ENCODE peak calls at places on chromosomes 13 and 19, in ten cellular contexts. One of them, this sample, is unnamed.
A peak's percentile ranks its signal among the peaks of the same experiment; 100 is the strongest.

GRCh38 chr13:51233117-51233826 is 11.1 kb downstream of the FAM124A start:
- DNase-seq in GM23338: no peak
- DNase-seq in progenitor cell of endocrine pancreas: no peak
- DNase-seq in AG04450: no peak
- DNase-seq in astrocyte of the hippocampus: no peak
- DNase-seq in Right ventricle myocardium superior: no peak
- DNase-seq in CD4-positive, alpha-beta T cell: no peak
- DNase-seq in DMS153: no peak
- DNase-seq in M059J: no peak
- DNase-seq in AG08396: no peak
- DNase-seq in this sample: no peak

GRCh38 chr19:42965204-42965603 is 28.2 kb upstream of the PSG7 start:
- DNase-seq in GM23338: no peak
- DNase-seq in progenitor cell of endocrine pancreas: no peak
- DNase-seq in AG04450: peak; percentile 30
- DNase-seq in astrocyte of the hippocampus: peak; percentile 54
- DNase-seq in Right ventricle myocardium superior: no peak
- DNase-seq in CD4-positive, alpha-beta T cell: no peak
- DNase-seq in DMS153: no peak
- DNase-seq in M059J: peak; percentile 91
- DNase-seq in AG08396: peak; percentile 34
- DNase-seq in this sample: no peak

GRCh38 chr19:37413243-37414084 is 42.6 kb downstream of the ZNF527 start:
- DNase-seq in GM23338: no peak
- DNase-seq in progenitor cell of endocrine pancreas: no peak
- DNase-seq in AG04450: no peak
- DNase-seq in astrocyte of the hippocampus: peak; percentile 5
- DNase-seq in Right ventricle myocardium superior: no peak
- DNase-seq in CD4-positive, alpha-beta T cell: no peak
- DNase-seq in DMS153: no peak
- DNase-seq in M059J: no peak
- DNase-seq in AG08396: no peak
- DNase-seq in this sample: no peak

GRCh38 chr13:60226507-60226906 is 62.8 kb upstream of the DIAPH3 start:
- DNase-seq in GM23338: peak; percentile 51
- DNase-seq in progenitor cell of endocrine pancreas: no peak
- DNase-seq in AG04450: peak; percentile 8
- DNase-seq in astrocyte of the hippocampus: peak; percentile 19
- DNase-seq in Right ventricle myocardium superior: no peak
- DNase-seq in CD4-positive, alpha-beta T cell: no peak
- DNase-seq in DMS153: peak; percentile 4
- DNase-seq in M059J: peak; percentile 25
- DNase-seq in AG08396: peak; percentile 34
- DNase-seq in this sample: peak; percentile 30

GRCh38 chr13:75399168-75399878 is 82.6 kb downstream of the TBC1D4 start:
- DNase-seq in GM23338: no peak
- DNase-seq in progenitor cell of endocrine pancreas: no peak
- DNase-seq in AG04450: no peak
- DNase-seq in astrocyte of the hippocampus: peak; percentile 83
- DNase-seq in Right ventricle myocardium superior: no peak
- DNase-seq in CD4-positive, alpha-beta T cell: no peak
- DNase-seq in DMS153: no peak
- DNase-seq in M059J: peak; percentile 92
- DNase-seq in AG08396: no peak
- DNase-seq in this sample: no peak

GRCh38 chr13:102781591-102781990 is 8.0 kb upstream of the TEX30 start:
- DNase-seq in GM23338: no peak
- DNase-seq in progenitor cell of endocrine pancreas: no peak
- DNase-seq in AG04450: no peak
- DNase-seq in astrocyte of the hippocampus: no peak
- DNase-seq in Right ventricle myocardium superior: no peak
- DNase-seq in CD4-positive, alpha-beta T cell: no peak
- DNase-seq in DMS153: no peak
- DNase-seq in M059J: no peak
- DNase-seq in AG08396: no peak
- DNase-seq in this sample: no peak

GRCh38 chr19:6766357-6767080 is 716 bp downstream of the SH2D3A start:
- DNase-seq in GM23338: no peak
- DNase-seq in progenitor cell of endocrine pancreas: no peak
- DNase-seq in AG04450: no peak
- DNase-seq in astrocyte of the hippocampus: no peak
- DNase-seq in Right ventricle myocardium superior: no peak
- DNase-seq in CD4-positive, alpha-beta T cell: no peak
- DNase-seq in DMS153: no peak
- DNase-seq in M059J: no peak
- DNase-seq in AG08396: no peak
- DNase-seq in this sample: no peak

GRCh38 chr19:35347171-35347929 is at the start of gene FFAR1:
- DNase-seq in GM23338: no peak
- DNase-seq in progenitor cell of endocrine pancreas: no peak
- DNase-seq in AG04450: no peak
- DNase-seq in astrocyte of the hippocampus: no peak
- DNase-seq in Right ventricle myocardium superior: peak; percentile 35
- DNase-seq in CD4-positive, alpha-beta T cell: no peak
- DNase-seq in DMS153: no peak
- DNase-seq in M059J: peak; percentile 27
- DNase-seq in AG08396: no peak
- DNase-seq in this sample: peak; percentile 5

GRCh38 chr13:51230473-51231105 is 8.4 kb downstream of the FAM124A start:
- DNase-seq in GM23338: peak; percentile 46
- DNase-seq in progenitor cell of endocrine pancreas: no peak
- DNase-seq in AG04450: no peak
- DNase-seq in astrocyte of the hippocampus: peak; percentile 76
- DNase-seq in Right ventricle myocardium superior: peak; percentile 77
- DNase-seq in CD4-positive, alpha-beta T cell: no peak
- DNase-seq in DMS153: no peak
- DNase-seq in M059J: peak; percentile 38
- DNase-seq in AG08396: peak; percentile 65
- DNase-seq in this sample: peak; percentile 86

GRCh38 chr13:51612867-51613266 is 28.6 kb downstream of the WDFY2 start:
- DNase-seq in GM23338: no peak
- DNase-seq in progenitor cell of endocrine pancreas: no peak
- DNase-seq in AG04450: no peak
- DNase-seq in astrocyte of the hippocampus: no peak
- DNase-seq in Right ventricle myocardium superior: no peak
- DNase-seq in CD4-positive, alpha-beta T cell: no peak
- DNase-seq in DMS153: no peak
- DNase-seq in M059J: no peak
- DNase-seq in AG08396: no peak
- DNase-seq in this sample: no peak

GRCh38 chr19:38506723-38507550 is 73.4 kb downstream of the RYR1 start:
- DNase-seq in GM23338: peak; percentile 99
- DNase-seq in progenitor cell of endocrine pancreas: peak; percentile 25
- DNase-seq in AG04450: no peak
- DNase-seq in astrocyte of the hippocampus: peak; percentile 25
- DNase-seq in Right ventricle myocardium superior: peak; percentile 78
- DNase-seq in CD4-positive, alpha-beta T cell: no peak
- DNase-seq in DMS153: peak; percentile 50
- DNase-seq in M059J: peak; percentile 23
- DNase-seq in AG08396: peak; percentile 88
- DNase-seq in this sample: peak; percentile 92

This sample was measured in right cardiac atrium.